ENCODE peak calls at places on chromosomes 5 and 9, in eight cellular contexts. One of them, this sample, is unnamed.
A peak's percentile ranks its signal among the peaks of the same experiment; 100 is the strongest.

GRCh38 chr5:54234304-54234938 is 76.0 kb downstream of the ARL15 start:
- DNase-seq in HL-60: no peak
- DNase-seq in HepG2: peak; percentile 9
- DNase-seq in stomach: no peak
- DNase-seq in GM23338: peak; percentile 65
- DNase-seq in breast epithelium: no peak
- DNase-seq in prostate gland: no peak
- DNase-seq in HCT116: no peak
- DNase-seq in this sample: no peak

GRCh38 chr5:167442922-167443321 is 848.5 kb upstream of the WWC1 start:
- DNase-seq in GM23338: no peak
- DNase-seq in breast epithelium: no peak
- DNase-seq in stomach: no peak
- DNase-seq in HL-60: no peak
- DNase-seq in prostate gland: no peak
- DNase-seq in HCT116: no peak
- DNase-seq in HepG2: no peak
- DNase-seq in this sample: no peak

GRCh38 chr5:142215915-142216681 is 107.5 kb downstream of the NDFIP1 start:
- DNase-seq in GM23338: no peak
- DNase-seq in stomach: no peak
- DNase-seq in HCT116: peak; percentile 66
- DNase-seq in HepG2: peak; percentile 54
- DNase-seq in HL-60: no peak
- DNase-seq in breast epithelium: peak; percentile 92
- DNase-seq in prostate gland: peak; percentile 82
- DNase-seq in this sample: no peak

GRCh38 chr9:134258828-134259546 is 67.3 kb upstream of the RXRA start:
- DNase-seq in HL-60: no peak
- DNase-seq in prostate gland: peak; percentile 64
- DNase-seq in breast epithelium: peak; percentile 47
- DNase-seq in GM23338: no peak
- DNase-seq in HepG2: peak; percentile 71
- DNase-seq in HCT116: no peak
- DNase-seq in stomach: peak; percentile 57
- DNase-seq in this sample: no peak

GRCh38 chr9:108057421-108058136 is 568.0 kb upstream of the KLF4 start:
- DNase-seq in breast epithelium: peak; percentile 42
- DNase-seq in HepG2: no peak
- DNase-seq in stomach: no peak
- DNase-seq in HL-60: peak; percentile 7
- DNase-seq in HCT116: no peak
- DNase-seq in GM23338: peak; percentile 10
- DNase-seq in prostate gland: peak; percentile 76
- DNase-seq in this sample: no peak

GRCh38 chr9:135584934-135585333 is 23.4 kb downstream of the PAEP start:
- DNase-seq in HL-60: no peak
- DNase-seq in HCT116: no peak
- DNase-seq in stomach: peak; percentile 20
- DNase-seq in HepG2: no peak
- DNase-seq in prostate gland: no peak
- DNase-seq in breast epithelium: no peak
- DNase-seq in GM23338: no peak
- DNase-seq in this sample: peak; percentile 51

GRCh38 chr9:127305450-127306226 is 41.1 kb downstream of the GARNL3 start:
- DNase-seq in GM23338: peak; percentile 64
- DNase-seq in prostate gland: no peak
- DNase-seq in HCT116: peak; percentile 16
- DNase-seq in HepG2: no peak
- DNase-seq in breast epithelium: no peak
- DNase-seq in HL-60: no peak
- DNase-seq in stomach: no peak
- DNase-seq in this sample: no peak

GRCh38 chr9:30476826-30477225 is 1907.6 kb upstream of the ACO1 start:
- DNase-seq in HL-60: no peak
- DNase-seq in prostate gland: no peak
- DNase-seq in stomach: no peak
- DNase-seq in HepG2: no peak
- DNase-seq in breast epithelium: no peak
- DNase-seq in GM23338: no peak
- DNase-seq in HCT116: no peak
- DNase-seq in this sample: no peak

GRCh38 chr9:34125681-34126206 is 754 bp downstream of the DCAF12 start:
- DNase-seq in HCT116: no peak
- DNase-seq in GM23338: peak; percentile 52
- DNase-seq in stomach: no peak
- DNase-seq in HL-60: peak; percentile 18
- DNase-seq in breast epithelium: no peak
- DNase-seq in HepG2: peak; percentile 21
- DNase-seq in prostate gland: no peak
- DNase-seq in this sample: peak; percentile 62

GRCh38 chr9:127534931-127535330 is 77.1 kb upstream of the STXBP1 start:
- DNase-seq in GM23338: no peak
- DNase-seq in breast epithelium: no peak
- DNase-seq in HepG2: no peak
- DNase-seq in HL-60: no peak
- DNase-seq in stomach: no peak
- DNase-seq in prostate gland: no peak
- DNase-seq in HCT116: no peak
- DNase-seq in this sample: no peak

GRCh38 chr5:95022967-95023695 is 261.8 kb downstream of the MCTP1 start:
- DNase-seq in HepG2: no peak
- DNase-seq in breast epithelium: no peak
- DNase-seq in stomach: no peak
- DNase-seq in prostate gland: no peak
- DNase-seq in GM23338: no peak
- DNase-seq in HCT116: no peak
- DNase-seq in HL-60: peak; percentile 14
- DNase-seq in this sample: no peak

GRCh38 chr9:91186311-91187101 is 175.2 kb downstream of the AUH start:
- DNase-seq in stomach: peak; percentile 23
- DNase-seq in HL-60: no peak
- DNase-seq in prostate gland: no peak
- DNase-seq in breast epithelium: no peak
- DNase-seq in HepG2: no peak
- DNase-seq in GM23338: no peak
- DNase-seq in HCT116: no peak
- DNase-seq in this sample: no peak

GRCh38 chr5:90434116-90434714 is 24.7 kb upstream of the CETN3 start:
- DNase-seq in HCT116: peak; percentile 31
- DNase-seq in prostate gland: peak; percentile 15
- DNase-seq in breast epithelium: no peak
- DNase-seq in stomach: peak; percentile 33
- DNase-seq in GM23338: peak; percentile 79
- DNase-seq in HepG2: peak; percentile 39
- DNase-seq in HL-60: peak; percentile 35
- DNase-seq in this sample: no peak

GRCh38 chr5:6342689-6343315 is 35.5 kb downstream of the MED10 start:
- DNase-seq in HepG2: no peak
- DNase-seq in stomach: no peak
- DNase-seq in HL-60: no peak
- DNase-seq in HCT116: no peak
- DNase-seq in prostate gland: no peak
- DNase-seq in breast epithelium: no peak
- DNase-seq in GM23338: no peak
- DNase-seq in this sample: no peak

GRCh38 chr9:92954078-92954861 is 6.9 kb downstream of the FGD3 start:
- DNase-seq in GM23338: no peak
- DNase-seq in HL-60: no peak
- DNase-seq in stomach: peak; percentile 71
- DNase-seq in HCT116: peak; percentile 44
- DNase-seq in breast epithelium: peak; percentile 54
- DNase-seq in prostate gland: peak; percentile 48
- DNase-seq in HepG2: no peak
- DNase-seq in this sample: peak; percentile 74

GRCh38 chr9:38527507-38527906 is 92.9 kb downstream of the ANKRD18A start:
- DNase-seq in HL-60: no peak
- DNase-seq in GM23338: no peak
- DNase-seq in prostate gland: no peak
- DNase-seq in stomach: no peak
- DNase-seq in breast epithelium: no peak
- DNase-seq in HCT116: no peak
- DNase-seq in HepG2: peak; percentile 56
- DNase-seq in this sample: no peak

GRCh38 chr9:20356392-20357206 is 265.7 kb downstream of the MLLT3 start:
- DNase-seq in HepG2: peak; percentile 64
- DNase-seq in HL-60: peak; percentile 24
- DNase-seq in stomach: peak; percentile 64
- DNase-seq in breast epithelium: peak; percentile 50
- DNase-seq in prostate gland: peak; percentile 78
- DNase-seq in GM23338: peak; percentile 90
- DNase-seq in HCT116: peak; percentile 43
- DNase-seq in this sample: no peak

GRCh38 chr5:152218694-152219093 is 186.4 kb downstream of the NMUR2 start:
- DNase-seq in GM23338: no peak
- DNase-seq in HCT116: no peak
- DNase-seq in HL-60: no peak
- DNase-seq in HepG2: peak; percentile 1
- DNase-seq in breast epithelium: no peak
- DNase-seq in stomach: no peak
- DNase-seq in prostate gland: peak; percentile 36
- DNase-seq in this sample: no peak

GRCh38 chr5:155459889-155460500 is 446.4 kb downstream of the KIF4B start:
- DNase-seq in HL-60: no peak
- DNase-seq in HCT116: no peak
- DNase-seq in HepG2: peak; percentile 12
- DNase-seq in prostate gland: no peak
- DNase-seq in stomach: no peak
- DNase-seq in GM23338: no peak
- DNase-seq in breast epithelium: no peak
- DNase-seq in this sample: no peak

GRCh38 chr9:122366074-122366672 is 4.7 kb upstream of the PTGS1 start:
- DNase-seq in HepG2: no peak
- DNase-seq in stomach: no peak
- DNase-seq in breast epithelium: no peak
- DNase-seq in HL-60: no peak
- DNase-seq in GM23338: no peak
- DNase-seq in prostate gland: peak; percentile 58
- DNase-seq in HCT116: no peak
- DNase-seq in this sample: peak; percentile 50
- TF ChIP-seq POLR2AphosphoS5 in HepG2: no peak
- TF ChIP-seq POLR2AphosphoS5 in stomach: no peak
- TF ChIP-seq POLR2AphosphoS5 in breast epithelium: no peak
- TF ChIP-seq POLR2AphosphoS5 in HL-60: no peak
- TF ChIP-seq POLR2AphosphoS5 in GM23338: no peak
- TF ChIP-seq POLR2AphosphoS5 in prostate gland: peak; percentile 65
- TF ChIP-seq POLR2AphosphoS5 in HCT116: no peak
- TF ChIP-seq POLR2AphosphoS5 in this sample: no peak

DNA sequence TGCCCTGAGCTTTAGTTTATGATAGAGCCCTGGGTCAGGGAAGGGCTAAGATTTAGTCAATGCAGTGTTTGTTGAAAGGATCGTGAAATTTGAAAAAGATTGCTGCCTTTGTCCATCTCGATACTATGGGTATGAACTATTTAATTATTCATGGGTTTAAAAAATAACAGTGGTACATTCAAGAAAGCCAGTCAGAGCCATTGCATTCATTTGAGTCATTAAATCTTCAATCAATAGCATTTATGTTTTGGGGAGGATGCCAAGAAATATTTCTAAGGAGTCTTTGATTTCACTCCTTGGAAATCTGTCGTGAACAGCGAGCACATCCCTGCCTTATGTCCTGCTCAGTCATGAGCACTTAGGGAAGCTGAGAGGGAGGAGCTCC is 54.4 kb upstream of the LRRTM2 start:
- DNase-seq in HepG2: no peak
- DNase-seq in HCT116: no peak
- DNase-seq in stomach: no peak
- DNase-seq in breast epithelium: no peak
- DNase-seq in prostate gland: no peak
- DNase-seq in GM23338: no peak
- DNase-seq in HL-60: no peak
- DNase-seq in this sample: no peak
- TF ChIP-seq CTCF in HepG2: no peak
- TF ChIP-seq CTCF in HCT116: no peak
- TF ChIP-seq CTCF in stomach: no peak
- TF ChIP-seq CTCF in breast epithelium: no peak
- TF ChIP-seq CTCF in prostate gland: no peak
- TF ChIP-seq CTCF in GM23338: no peak
- TF ChIP-seq CTCF in HL-60: no peak
- TF ChIP-seq CTCF in this sample: no peak

DNA sequence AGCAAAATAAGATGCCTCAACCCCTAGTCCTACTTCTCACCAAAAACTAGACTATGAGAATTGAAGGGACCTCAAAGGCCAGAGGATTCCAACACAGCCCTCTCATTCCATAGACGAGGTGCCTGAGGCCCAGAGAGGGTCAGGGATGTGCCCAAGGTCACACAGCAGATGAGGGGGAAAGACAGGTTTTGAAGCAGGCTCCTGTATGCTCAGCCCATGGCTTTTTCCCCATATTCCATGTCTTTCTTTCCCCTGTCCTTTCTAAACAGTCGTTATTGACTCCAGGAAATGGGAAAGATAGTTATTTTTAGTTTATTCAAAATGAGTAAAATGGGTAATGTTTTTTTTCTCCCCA is 61.2 kb upstream of the COL15A1 start:
- DNase-seq in GM23338: no peak
- DNase-seq in HCT116: no peak
- DNase-seq in HepG2: no peak
- DNase-seq in stomach: no peak
- DNase-seq in breast epithelium: no peak
- DNase-seq in prostate gland: no peak
- DNase-seq in HL-60: no peak
- DNase-seq in this sample: no peak
- H3K27ac ChIP-seq in GM23338: no peak overlapping the region
- H3K27ac ChIP-seq in HCT116: no peak overlapping the region
- H3K27ac ChIP-seq in HepG2: no peak overlapping the region
- H3K27ac ChIP-seq in stomach: peak overlapping the region; percentile 20
- H3K27ac ChIP-seq in breast epithelium: peak overlapping the region; percentile 62
- H3K27ac ChIP-seq in prostate gland: peak overlapping the region; percentile 23
- H3K27ac ChIP-seq in HL-60: no peak overlapping the region
- H3K27ac ChIP-seq in this sample: no peak overlapping the region

GRCh38 chr9:124348363-124348762 is 66.9 kb downstream of the PSMB7 start:
- DNase-seq in prostate gland: no peak
- DNase-seq in HepG2: no peak
- DNase-seq in stomach: no peak
- DNase-seq in HL-60: no peak
- DNase-seq in breast epithelium: no peak
- DNase-seq in GM23338: no peak
- DNase-seq in HCT116: no peak
- DNase-seq in this sample: no peak
- TF ChIP-seq POLR2AphosphoS5 in prostate gland: no peak
- TF ChIP-seq POLR2AphosphoS5 in HepG2: no peak
- TF ChIP-seq POLR2AphosphoS5 in stomach: no peak
- TF ChIP-seq POLR2AphosphoS5 in HL-60: no peak
- TF ChIP-seq POLR2AphosphoS5 in breast epithelium: no peak
- TF ChIP-seq POLR2AphosphoS5 in GM23338: no peak
- TF ChIP-seq POLR2AphosphoS5 in HCT116: no peak
- TF ChIP-seq POLR2AphosphoS5 in this sample: no peak

DNA sequence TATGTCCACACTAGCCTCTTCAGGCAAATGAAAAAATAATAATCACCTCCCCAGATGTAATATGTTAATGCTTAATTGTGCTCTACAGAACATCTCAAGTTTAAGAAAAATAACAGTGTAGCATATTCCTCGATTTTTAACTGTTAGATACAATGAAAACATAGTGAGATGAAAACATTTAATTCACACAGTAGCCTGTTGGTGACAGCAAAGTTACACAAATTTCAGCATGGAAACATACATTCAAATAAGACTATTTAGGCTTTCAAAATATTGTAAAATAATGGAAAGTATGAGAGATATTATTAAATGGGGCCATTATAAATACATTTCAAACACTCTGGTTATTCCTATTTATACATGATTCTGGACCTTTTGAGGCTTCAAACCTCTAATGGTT is 543.1 kb downstream of the MAT2B start:
- DNase-seq in HCT116: no peak
- DNase-seq in prostate gland: no peak
- DNase-seq in GM23338: no peak
- DNase-seq in stomach: no peak
- DNase-seq in breast epithelium: no peak
- DNase-seq in HepG2: no peak
- DNase-seq in HL-60: no peak
- DNase-seq in this sample: no peak
- TF ChIP-seq CTCF in HCT116: no peak
- TF ChIP-seq CTCF in prostate gland: peak; percentile 15
- TF ChIP-seq CTCF in GM23338: peak; percentile 50
- TF ChIP-seq CTCF in stomach: peak; percentile 32
- TF ChIP-seq CTCF in breast epithelium: no peak
- TF ChIP-seq CTCF in HepG2: no peak
- TF ChIP-seq CTCF in HL-60: no peak
- TF ChIP-seq CTCF in this sample: no peak